ENCODE peak calls at places on chromosomes 6 and 20, in seven cellular contexts. X, S, Z, J, H, E and P are unnamed samples.

GRCh38 chr6:95095271-95095670 is 482.1 kb upstream of the MANEA start:
- DNase-seq in S (no peak), H (no peak), X (no peak), J (no peak), Z (no peak), E (no peak), P (no peak)

GRCh38 chr20:14845199-14846160 is 508.1 kb upstream of the FLRT3 start:
- DNase-seq in X (no peak), Z (no peak), J (no peak), E (no peak), H (no peak), S (no peak), P (no peak)

GRCh38 chr20:59159091-59159821 is 4.4 kb upstream of the ZNF831 start:
- DNase-seq in H (peak; percentile 35), E (no peak), Z (no peak), X (no peak), S (no peak), J (no peak), P (no peak)

GRCh38 chr20:8587246-8587645 is 455.2 kb downstream of the PLCB1 start:
- DNase-seq in J (no peak), X (no peak), E (no peak), Z (no peak), H (no peak), S (no peak), P (no peak)

GRCh38 chr6:110534731-110535164 is 58.3 kb upstream of the SLC22A16 start:
- DNase-seq in E (no peak), X (no peak), S (peak; percentile 85), J (no peak), Z (no peak), H (no peak), P (no peak)

GRCh38 chr20:62413896-62414481 is 6.9 kb upstream of the CABLES2 start:
- DNase-seq in Z (peak; percentile 45), J (no peak), E (no peak), X (no peak), H (no peak), S (no peak), P (no peak)

GRCh38 chr6:150352321-150353296 is 16.2 kb upstream of the IYD start:
- DNase-seq in E (no peak), X (no peak), Z (no peak), S (no peak), H (no peak), J (no peak), P (no peak)

GRCh38 chr6:137171824-137172733 is 1.4 kb downstream of the IL22RA2 start:
- DNase-seq in S (no peak), E (no peak), J (no peak), H (no peak), Z (no peak), X (no peak), P (no peak)

GRCh38 chr6:142907544-142907943 is 37.4 kb downstream of the HIVEP2 start:
- DNase-seq in H (no peak), Z (no peak), S (no peak), X (no peak), J (no peak), E (no peak), P (no peak)

GRCh38 chr6:35401514-35401913 is 50.6 kb upstream of the FANCE start:
- DNase-seq in S (peak; percentile 61), H (no peak), Z (no peak), E (no peak), X (no peak), J (no peak), P (no peak)

GRCh38 chr6:15483060-15483459 is 179.8 kb downstream of the DTNBP1 start:
- DNase-seq in E (no peak), S (no peak), X (no peak), Z (no peak), J (no peak), H (no peak), P (no peak)

GRCh38 chr20:36562724-36563123 is 10.7 kb upstream of the TGIF2 start:
- DNase-seq in J (no peak), E (no peak), X (no peak), H (no peak), Z (no peak), S (no peak), P (no peak)

GRCh38 chr20:51346686-51347485 is 195.6 kb downstream of the NFATC2 start:
- DNase-seq in Z (no peak), J (peak; percentile 39), X (no peak), H (no peak), E (no peak), S (no peak), P (no peak)

GRCh38 chr6:31836676-31837611 is 9.4 kb downstream of the HSPA1B start:
- DNase-seq in S (no peak), E (no peak), Z (no peak), X (no peak), H (peak; percentile 58), J (no peak), P (no peak)
- TF ChIP-seq CTCF in S (peak; percentile 19), E (no peak), Z (no peak), X (peak; percentile 5), H (no peak), J (no peak), P (no peak)

GRCh38 chr6:165045631-165046030 is 263.8 kb downstream of the C6orf118 start:
- DNase-seq in X (no peak), J (no peak), Z (no peak), H (no peak), S (no peak), E (no peak), P (no peak)

GRCh38 chr6:165047952-165048351 is 261.5 kb downstream of the C6orf118 start:
- DNase-seq in S (no peak), X (no peak), E (no peak), J (no peak), H (no peak), Z (no peak), P (no peak)

DNA sequence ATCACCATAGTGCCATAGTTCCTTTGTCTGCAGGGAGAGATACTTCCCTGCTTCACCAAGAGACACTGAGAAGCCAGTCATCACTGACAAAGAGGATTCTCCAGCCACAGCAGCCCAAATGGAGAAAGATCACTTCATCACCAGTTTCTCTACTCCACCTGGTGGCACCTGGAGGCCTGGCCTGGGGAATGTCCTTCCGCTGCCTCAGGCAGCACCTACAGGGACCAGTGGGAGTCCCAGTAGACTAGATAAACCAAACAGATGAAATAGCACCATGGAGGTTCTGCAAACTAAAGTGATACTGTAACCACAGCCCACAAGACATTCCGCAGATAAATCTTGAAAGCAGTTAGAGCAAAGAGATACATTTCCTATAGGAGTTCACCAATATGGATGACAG is 266.5 kb downstream of the C6orf118 start:
- DNase-seq in X (no peak), S (no peak), Z (no peak), J (no peak), H (no peak), E (no peak), P (no peak)
- TF ChIP-seq CTCF in X (no peak), S (no peak), Z (no peak), J (no peak), H (no peak), E (no peak), P (no peak)

GRCh38 chr20:46087161-46087560 is 2.6 kb downstream of the NCOA5 start:
- DNase-seq in X (no peak), J (no peak), E (no peak), Z (no peak), S (peak; percentile 26), H (no peak), P (no peak)

GRCh38 chr20:46089338-46090094 is at the start of gene NCOA5:
- DNase-seq in Z (peak; percentile 95), H (peak; percentile 96), J (peak; percentile 98), X (peak; percentile 75), S (peak; percentile 88), E (peak; percentile 96), P (peak; percentile 98)

GRCh38 chr20:46089076-46089337 is 755 bp downstream of the NCOA5 start:
- DNase-seq in H (no peak), Z (no peak), S (no peak), E (no peak), X (no peak), J (no peak), P (no peak)

GRCh38 chr20:46088409-46089075 is 1.2 kb downstream of the NCOA5 start:
- DNase-seq in J (no peak), S (peak; percentile 52), E (no peak), Z (no peak), H (no peak), X (no peak), P (no peak)

DNA sequence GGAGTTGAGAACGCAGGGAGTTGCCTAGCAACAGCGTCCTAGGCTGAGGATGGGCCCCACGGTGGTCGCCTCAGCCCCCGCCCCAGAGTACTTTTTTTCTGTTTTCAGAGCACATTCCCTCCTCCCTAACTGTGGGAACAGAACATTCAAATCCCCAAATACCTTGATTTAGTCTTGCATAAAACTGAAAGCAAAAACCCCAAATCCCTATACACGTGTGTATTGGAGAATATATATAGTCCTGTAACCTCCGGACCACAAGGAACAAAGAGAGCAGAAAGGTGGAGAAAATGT is 280 bp upstream of the NCOA5 start:
- DNase-seq in X (no peak), J (no peak), S (no peak), H (no peak), E (no peak), Z (no peak), P (no peak)
- TF ChIP-seq CTCF in X (no peak), J (no peak), S (no peak), H (no peak), E (no peak), Z (no peak), P (no peak)

GRCh38 chr6:72640622-72640930 is 18.7 kb downstream of the KCNQ5 start:
- DNase-seq in S (no peak), E (no peak), X (no peak), H (no peak), J (no peak), Z (no peak), P (no peak)

GRCh38 chr6:72639920-72640621 is 18.2 kb downstream of the KCNQ5 start:
- DNase-seq in H (no peak), Z (no peak), J (no peak), E (no peak), X (no peak), S (no peak), P (no peak)

GRCh38 chr6:72642435-72642834 is 20.6 kb downstream of the KCNQ5 start:
- DNase-seq in H (no peak), X (no peak), Z (no peak), E (no peak), S (no peak), J (no peak), P (no peak)

GRCh38 chr6:72646604-72647485 is 25.0 kb downstream of the KCNQ5 start:
- DNase-seq in X (no peak), Z (no peak), S (no peak), E (no peak), J (no peak), H (no peak), P (no peak)

GRCh38 chr6:72643214-72643613 is 21.4 kb downstream of the KCNQ5 start:
- DNase-seq in E (no peak), S (no peak), H (no peak), J (no peak), X (no peak), Z (no peak), P (no peak)
- TF ChIP-seq CTCF in E (no peak), S (no peak), H (no peak), J (no peak), X (no peak), Z (no peak), P (no peak)